ENCODE peak calls at places on chromosomes 3 and 15, in four cellular contexts. S is GM12878, E is K562, C is GM12891. O is an unnamed sample.

GRCh38 chr15:63896336-63897115 is 62.8 kb upstream of the HERC1 start:
- DNase-seq in S (peak), E (peak), C (peak), O (peak)

GRCh38 chr3:76107935-76108570 is 322.7 kb upstream of the ZNF717 start:
- DNase-seq in S (no peak), E (peak), C (no peak), O (peak)

GRCh38 chr15:89809093-89809786 is 5.4 kb downstream of the ANPEP start:
- DNase-seq in S (no peak), E (no peak), C (no peak), O (no peak)

GRCh38 chr3:35335703-35336102 is 303.6 kb upstream of the ARPP21 start:
- DNase-seq in S (no peak), E (no peak), C (no peak), O (no peak)

GRCh38 chr3:45113625-45114050 is 32.5 kb downstream of the CDCP1 start:
- DNase-seq in S (no peak), E (no peak), C (no peak), O (no peak)

GRCh38 chr3:50184242-50184978 is 7.0 kb upstream of the GNAT1 start:
- DNase-seq in S (no peak), E (no peak), C (no peak), O (no peak)

GRCh38 chr3:152083058-152083457 is 185.7 kb upstream of the MBNL1 start:
- DNase-seq in S (no peak), E (no peak), C (no peak), O (no peak)

GRCh38 chr3:117512975-117513374 is 803.4 kb downstream of the TUSC7 start:
- DNase-seq in S (no peak), E (no peak), C (no peak), O (no peak)

GRCh38 chr15:51105430-51106016 is 10.8 kb upstream of the TNFAIP8L3 start:
- DNase-seq in S (no peak), E (no peak), C (no peak), O (no peak)

GRCh38 chr3:133393691-133394474 is 6.0 kb upstream of the BFSP2 start:
- DNase-seq in S (no peak), E (no peak), C (no peak), O (no peak)
- TF ChIP-seq SPI1 in S (no peak), E (no peak), C (no peak), O (no peak)

GRCh38 chr3:39671116-39671515 is 138.3 kb upstream of the MYRIP start:
- DNase-seq in S (no peak), E (no peak), C (no peak), O (no peak)

GRCh38 chr3:39668420-39668819 is 141.0 kb upstream of the MYRIP start:
- DNase-seq in S (no peak), E (peak), C (no peak), O (no peak)

GRCh38 chr3:39671600-39671999 is 137.8 kb upstream of the MYRIP start:
- DNase-seq in S (no peak), E (peak), C (no peak), O (no peak)
- TF ChIP-seq SPI1 in S (no peak), E (no peak), C (no peak), O (no peak)

GRCh38 chr3:16290007-16290826 is 25.2 kb downstream of the OXNAD1 start:
- DNase-seq in S (no peak), E (peak), C (no peak), O (no peak)
- TF ChIP-seq SPI1 in S (no peak), E (no peak), C (no peak), O (no peak)

GRCh38 chr3:28726840-28727239 is 378.2 kb upstream of the AZI2 start:
- DNase-seq in S (peak), E (no peak), C (peak), O (peak)
- TF ChIP-seq SPI1 in S (no peak), E (no peak), C (no peak), O (no peak)

DNA sequence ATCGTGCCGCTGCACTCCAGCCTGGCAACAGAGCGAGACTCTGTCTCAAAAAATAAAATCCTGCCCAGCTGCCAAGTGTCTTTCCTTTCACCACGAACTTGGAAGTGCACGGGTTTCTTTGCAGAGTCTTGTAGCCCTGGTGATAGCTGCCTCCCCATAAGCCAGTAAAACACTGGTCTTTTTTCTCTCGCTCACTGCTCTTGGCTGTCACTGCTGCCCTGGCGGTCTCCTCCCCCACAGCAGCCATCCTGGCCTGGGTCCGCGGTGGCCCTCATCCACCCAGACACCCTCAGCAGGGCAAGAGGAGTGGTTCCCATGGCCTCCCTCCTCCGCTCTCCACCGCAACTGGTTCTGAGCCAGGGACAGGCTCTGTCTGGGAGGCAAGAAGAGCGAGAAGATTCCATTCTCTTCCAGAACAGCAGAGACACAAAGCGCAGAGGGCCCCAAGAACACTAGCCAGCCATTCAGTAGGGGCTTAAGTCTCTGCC is 44.4 kb downstream of the KLHL25 start:
- DNase-seq in S (no peak), E (no peak), C (no peak), O (no peak)
- TF ChIP-seq SPI1 in S (no peak), E (no peak), C (no peak), O (no peak)

GRCh38 chr3:166123576-166123975 is 286.4 kb upstream of the BCHE start:
- DNase-seq in S (no peak), E (no peak), C (no peak), O (no peak)
- TF ChIP-seq SPI1 in S (no peak), E (no peak), C (no peak), O (no peak)